ENCODE peak calls at places on chromosomes 2 and 18, in eight cellular contexts. B is NCI-H1092 treated with DMSO at 0.1 percent for 48 hours; S is activated T-helper 1 cell treated with Interleukin-2 at 50 U/mL for 16 hours; H is epithelial cell of esophagus; R is left lung; C is fibroblast of lung; V is RCC 7860; L is CD4-positive, alpha-beta T cell. Q is an unnamed sample.

GRCh38 chr18:50687491-50687890 is 127.6 kb downstream of the MAPK4 start:
- DNase-seq in B (peak; percentile 19), S (no peak), H (no peak), R (peak; percentile 67), C (no peak), V (no peak), L (no peak), Q (no peak)

GRCh38 chr2:64698668-64699444 is 45.1 kb upstream of the SERTAD2 start:
- DNase-seq in B (no peak), S (no peak), H (peak; percentile 71), R (no peak), C (peak; percentile 96), V (peak; percentile 98), L (no peak), Q (no peak)

GRCh38 chr2:3654031-3654430 is 4.0 kb upstream of the ALLC start:
- DNase-seq in B (no peak), S (no peak), H (no peak), R (no peak), C (no peak), V (no peak), L (no peak), Q (no peak)

GRCh38 chr2:217785544-217786045 is 217.2 kb downstream of the TNS1 start:
- DNase-seq in B (peak; percentile 6), S (peak; percentile 46), H (peak; percentile 65), R (peak; percentile 70), C (peak; percentile 46), V (peak; percentile 27), L (peak; percentile 70), Q (peak; percentile 78)

GRCh38 chr2:174344716-174345472 is 10.1 kb downstream of the SP9 start:
- DNase-seq in B (peak; percentile 18), S (no peak), H (peak; percentile 76), R (no peak), C (peak; percentile 52), V (peak; percentile 42), L (no peak), Q (peak; percentile 54)

GRCh38 chr2:231017250-231017636 is 20.1 kb upstream of the C2orf72 start:
- DNase-seq in B (no peak), S (no peak), H (no peak), R (no peak), C (no peak), V (no peak), L (no peak), Q (no peak)

GRCh38 chr18:40868110-40868858 is 1086.8 kb upstream of the PIK3C3 start:
- DNase-seq in B (no peak), S (no peak), H (peak; percentile 99), R (no peak), C (peak; percentile 98), V (peak; percentile 95), L (no peak), Q (no peak)

GRCh38 chr2:209523778-209524362 is 100.0 kb downstream of the MAP2 start:
- DNase-seq in B (peak; percentile 18), S (no peak), H (no peak), R (no peak), C (peak; percentile 54), V (peak; percentile 36), L (no peak), Q (peak; percentile 21)

GRCh38 chr2:176106636-176107539 is at the start of gene HOXD11:
- DNase-seq in B (no peak), S (no peak), H (peak; percentile 77), R (no peak), C (peak; percentile 9), V (peak; percentile 61), L (no peak), Q (no peak)

GRCh38 chr2:13114391-13114790 is 397.7 kb downstream of the TRIB2 start:
- DNase-seq in B (no peak), S (no peak), H (peak; percentile 72), R (no peak), C (peak; percentile 64), V (no peak), L (no peak), Q (no peak)

GRCh38 chr2:166092889-166093288 is 34.9 kb downstream of the SCN1A start:
- DNase-seq in B (no peak), S (no peak), H (peak; percentile 45), R (no peak), C (peak; percentile 59), V (no peak), L (no peak), Q (no peak)

GRCh38 chr2:70927641-70928040 is 8.1 kb upstream of the ATP6V1B1 start:
- DNase-seq in B (no peak), S (no peak), H (no peak), R (no peak), C (no peak), V (no peak), L (no peak), Q (no peak)